ENCODE peak calls at places on chromosomes 5 and 9, in four cellular contexts. T, E, Y and F are unnamed samples.

GRCh38 chr9:113274474-113275146 is 762 bp downstream of the CDC26 start:
- DNase-seq in T (peak), E (no peak), Y (no peak), F (peak)

GRCh38 chr9:101673642-101674041 is 64.8 kb downstream of the GRIN3A start:
- DNase-seq in T (no peak), E (no peak), Y (no peak), F (no peak)

GRCh38 chr9:7273575-7273974 is 515.8 kb downstream of the KDM4C start:
- DNase-seq in T (peak), E (no peak), Y (no peak), F (no peak)

GRCh38 chr9:4857163-4857562 is 64.4 kb downstream of the RCL1 start:
- DNase-seq in T (no peak), E (peak), Y (no peak), F (peak)

GRCh38 chr9:16039988-16040761 is 487.3 kb downstream of the CCDC171 start:
- DNase-seq in T (no peak), E (no peak), Y (no peak), F (no peak)

GRCh38 chr5:152514827-152515397 is 109.8 kb upstream of the NMUR2 start:
- DNase-seq in T (peak), E (no peak), Y (no peak), F (no peak)

GRCh38 chr9:116686135-116686534 is 970 bp upstream of the TRIM32 start:
- DNase-seq in T (no peak), E (no peak), Y (no peak), F (no peak)

GRCh38 chr9:136645903-136646754 is 16.6 kb upstream of the EGFL7 start:
- DNase-seq in T (no peak), E (no peak), Y (no peak), F (no peak)

GRCh38 chr5:87210743-87211142 is 56.9 kb upstream of the RASA1 start:
- DNase-seq in T (no peak), E (no peak), Y (no peak), F (no peak)

GRCh38 chr9:15641301-15641700 is 88.5 kb downstream of the CCDC171 start:
- DNase-seq in T (peak), E (no peak), Y (no peak), F (no peak)

GRCh38 chr5:150339165-150339564 is 18.3 kb upstream of the TCOF1 start:
- DNase-seq in T (no peak), E (no peak), Y (no peak), F (no peak)

GRCh38 chr5:76458492-76458863 is 55.4 kb downstream of the IQGAP2 start:
- DNase-seq in T (no peak), E (no peak), Y (no peak), F (no peak)

GRCh38 chr9:116181853-116182610 is 28.4 kb downstream of the PAPPA start:
- DNase-seq in T (no peak), E (no peak), Y (no peak), F (no peak)

GRCh38 chr9:105173306-105173705 is 71.1 kb upstream of the SLC44A1 start:
- DNase-seq in T (no peak), E (no peak), Y (no peak), F (no peak)

GRCh38 chr5:101260857-101261256 is 357.8 kb upstream of the ST8SIA4 start:
- DNase-seq in T (no peak), E (no peak), Y (no peak), F (no peak)

GRCh38 chr5:115461093-115461492 is 83.5 kb downstream of the FEM1C start:
- DNase-seq in T (no peak), E (no peak), Y (no peak), F (no peak)

GRCh38 chr5:28374492-28374934 is 1336.1 kb upstream of the CDH9 start:
- DNase-seq in T (peak), E (no peak), Y (no peak), F (no peak)

GRCh38 chr5:31158686-31159085 is 34.8 kb upstream of the CDH6 start:
- DNase-seq in T (no peak), E (no peak), Y (no peak), F (no peak)

GRCh38 chr9:97555164-97555563 is 53.7 kb downstream of the TMOD1 start:
- DNase-seq in T (no peak), E (no peak), Y (peak), F (no peak)

GRCh38 chr9:3150030-3150429 is 306.1 kb upstream of the PUM3 start:
- DNase-seq in T (no peak), E (no peak), Y (no peak), F (no peak)